ENCODE peak calls at places on chromosomes 1 and 21, in five cellular contexts. C is HL-60, D is GM03348, Q is NCI-H1092 treated with DMSO at 0.1 percent for 48 hours, Y is Caki2. O is an unnamed sample.

GRCh38 chr1:93779540-93780121 is 98.0 kb upstream of the BCAR3 start:
- DNase-seq in C (no peak), Y (peak; percentile 47), Q (no peak), D (no peak), O (no peak)

GRCh38 chr1:154423303-154423987 is 18.3 kb downstream of the IL6R start:
- DNase-seq in Y (no peak), D (peak; percentile 81), C (no peak), Q (no peak), O (no peak)

GRCh38 chr1:183734600-183735036 is 70.3 kb upstream of the RGL1 start:
- DNase-seq in Y (no peak), Q (no peak), D (peak; percentile 40), C (no peak), O (no peak)

GRCh38 chr21:14900058-14900457 is 164.7 kb downstream of the NRIP1 start:
- DNase-seq in Y (peak; percentile 85), C (no peak), Q (no peak), D (peak; percentile 5), O (no peak)

GRCh38 chr1:198959032-198959431 is 320.2 kb downstream of the PTPRC start:
- DNase-seq in Y (no peak), C (no peak), Q (no peak), D (no peak), O (no peak)

GRCh38 chr1:228082975-228083870 is 715 bp downstream of the ARF1 start:
- DNase-seq in Q (peak; percentile 48), Y (peak; percentile 41), C (no peak), D (peak; percentile 72), O (peak; percentile 25)

GRCh38 chr1:31382379-31382989 is 9.6 kb upstream of the FABP3 start:
- DNase-seq in C (no peak), D (no peak), Y (no peak), Q (no peak), O (no peak)

GRCh38 chr1:203179328-203180009 is 3.8 kb upstream of the MYBPH start:
- DNase-seq in D (no peak), Y (no peak), Q (peak; percentile 57), C (no peak), O (no peak)

GRCh38 chr1:31479801-31480200 is 66.8 kb downstream of the SERINC2 start:
- DNase-seq in D (no peak), Q (no peak), C (no peak), Y (no peak), O (no peak)

GRCh38 chr21:27734146-27734545 is 767.3 kb upstream of the ADAMTS5 start:
- DNase-seq in Y (peak; percentile 58), C (no peak), Q (no peak), D (no peak), O (no peak)

GRCh38 chr21:16633851-16634521 is 878.9 kb upstream of the CXADR start:
- DNase-seq in D (no peak), Q (peak; percentile 56), C (no peak), Y (no peak), O (peak; percentile 61)

GRCh38 chr1:69662321-69662720 is 94.6 kb downstream of the LRRC7 start:
- DNase-seq in D (no peak), C (no peak), Y (no peak), Q (no peak), O (no peak)

GRCh38 chr1:54359393-54360162 is 46.6 kb downstream of the SSBP3 start:
- DNase-seq in Q (no peak), D (no peak), C (no peak), Y (no peak), O (no peak)

GRCh38 chr21:46069166-46069565 is 28.7 kb upstream of the COL6A2 start:
- DNase-seq in D (no peak), C (no peak), Q (no peak), Y (no peak), O (no peak)

GRCh38 chr1:13829152-13829769 is 129.3 kb downstream of the PRDM2 start:
- DNase-seq in Y (no peak), C (no peak), D (peak; percentile 4), Q (no peak), O (no peak)

GRCh38 chr1:244460195-244460594 is 878 bp upstream of the CATSPERE start:
- DNase-seq in Q (no peak), Y (no peak), C (peak; percentile 46), D (no peak), O (no peak)

GRCh38 chr1:237316352-237316751 is 274.4 kb downstream of the RYR2 start:
- DNase-seq in C (no peak), Q (no peak), D (no peak), Y (no peak), O (no peak)

GRCh38 chr1:40838980-40839942 is 22.9 kb downstream of the CITED4 start:
- DNase-seq in Q (no peak), Y (no peak), C (no peak), D (no peak), O (no peak)

GRCh38 chr1:172143384-172144025 is 277.0 kb upstream of the C1orf105 start:
- DNase-seq in Q (no peak), D (no peak), C (no peak), Y (peak; percentile 49), O (no peak)

O was measured in NCI-H345.